ENCODE peak calls at places on chromosomes 6 and 20, in eight cellular contexts. O, N, A, V, L, G, M and I are unnamed samples.

GRCh38 chr20:20136313-20136712 is 84.0 kb downstream of the CFAP61 start:
- DNase-seq in V (no peak), G (no peak), A (no peak), M (no peak), N (no peak), O (no peak), L (no peak), I (no peak)

GRCh38 chr6:170255426-170256125 is 35.3 kb downstream of the DLL1 start:
- DNase-seq in A (peak; percentile 44), O (no peak), V (no peak), L (no peak), M (no peak), N (no peak), G (no peak), I (no peak)

GRCh38 chr20:3550857-3551256 is 80.0 kb downstream of the ATRN start:
- DNase-seq in N (no peak), O (no peak), G (no peak), V (no peak), A (no peak), M (no peak), L (peak; percentile 20), I (no peak)

GRCh38 chr6:162005375-162005774 is 722.2 kb downstream of the PRKN start:
- DNase-seq in N (no peak), G (no peak), O (no peak), V (no peak), L (no peak), M (no peak), A (no peak), I (no peak)

GRCh38 chr20:50067461-50067860 is 45.5 kb downstream of the UBE2V1 start:
- DNase-seq in L (no peak), V (no peak), O (no peak), A (no peak), M (no peak), G (no peak), N (no peak), I (no peak)

GRCh38 chr6:80165143-80165542 is 58.7 kb downstream of the BCKDHB start:
- DNase-seq in L (no peak), N (peak; percentile 60), O (no peak), M (peak; percentile 22), V (no peak), A (no peak), G (peak; percentile 85), I (no peak)

GRCh38 chr6:155521719-155522118 is 66.1 kb upstream of the NOX3 start:
- DNase-seq in G (peak; percentile 35), V (no peak), A (no peak), L (no peak), M (peak; percentile 6), O (no peak), N (peak; percentile 80), I (no peak)

GRCh38 chr6:81766482-81767069 is 14.1 kb upstream of the TENT5A start:
- DNase-seq in V (no peak), L (peak; percentile 47), A (no peak), O (no peak), G (peak; percentile 76), N (peak; percentile 79), M (no peak), I (no peak)

GRCh38 chr6:3281669-3282460 is 23.1 kb downstream of the PSMG4 start:
- DNase-seq in L (no peak), N (peak; percentile 95), V (no peak), A (peak; percentile 40), O (no peak), G (peak; percentile 92), M (peak; percentile 91), I (no peak)

GRCh38 chr6:35635601-35636597 is 52.8 kb downstream of the FKBP5 start:
- DNase-seq in N (no peak), O (no peak), G (no peak), M (no peak), V (no peak), L (no peak), A (no peak), I (no peak)

GRCh38 chr6:69907981-69908498 is 41.7 kb downstream of the COL19A1 start:
- DNase-seq in G (no peak), L (no peak), A (no peak), V (no peak), O (no peak), M (no peak), N (peak; percentile 38), I (no peak)

GRCh38 chr6:93418113-93418447 is 1.3 kb downstream of the EPHA7 start:
- DNase-seq in V (no peak), O (no peak), G (no peak), L (no peak), A (no peak), N (no peak), M (no peak), I (no peak)

GRCh38 chr6:28522594-28523557 is 2.8 kb upstream of the GPX5 start:
- DNase-seq in G (no peak), O (no peak), L (no peak), A (no peak), V (peak; percentile 5), M (no peak), N (no peak), I (no peak)

GRCh38 chr20:63138855-63139341 is 77.0 kb downstream of the YTHDF1 start:
- DNase-seq in V (no peak), A (peak; percentile 27), M (peak; percentile 14), G (peak; percentile 59), O (peak; percentile 14), N (no peak), L (no peak), I (no peak)

GRCh38 chr6:5398530-5398929 is 137.2 kb downstream of the FARS2 start:
- DNase-seq in O (no peak), M (peak; percentile 39), V (no peak), L (no peak), G (peak; percentile 56), A (no peak), N (peak; percentile 63), I (no peak)

GRCh38 chr6:83480470-83480869 is 31.9 kb upstream of the PRSS35 start:
- DNase-seq in V (no peak), N (no peak), L (no peak), G (peak; percentile 57), O (no peak), M (no peak), A (no peak), I (no peak)

GRCh38 chr20:37406010-37406998 is 60.4 kb downstream of the SRC start:
- DNase-seq in N (peak; percentile 75), V (no peak), O (no peak), A (no peak), M (no peak), G (peak; percentile 18), L (peak; percentile 19), I (peak; percentile 62)

GRCh38 chr6:145272246-145272645 is 463.1 kb downstream of the EPM2A start:
- DNase-seq in G (no peak), V (no peak), A (no peak), M (no peak), N (no peak), L (no peak), O (no peak), I (no peak)

GRCh38 chr6:113909224-113909856 is 52.2 kb downstream of the MARCKS start:
- DNase-seq in L (peak; percentile 4), V (no peak), O (no peak), A (no peak), G (peak; percentile 11), M (no peak), N (peak; percentile 76), I (no peak)

GRCh38 chr6:33837971-33838665 is 34.3 kb upstream of the MLN start:
- DNase-seq in M (no peak), A (no peak), L (no peak), N (peak; percentile 63), G (peak; percentile 33), V (no peak), O (no peak), I (no peak)

GRCh38 chr6:136752554-136752953 is 39.7 kb downstream of the MAP3K5 start:
- DNase-seq in L (no peak), N (no peak), A (no peak), G (no peak), V (no peak), M (no peak), O (no peak), I (no peak)

GRCh38 chr6:150241751-150242150 is 98.9 kb downstream of the PPP1R14C start:
- DNase-seq in O (no peak), L (no peak), N (no peak), V (no peak), G (no peak), M (no peak), A (no peak), I (no peak)

GRCh38 chr20:23562721-23563342 is 5.5 kb downstream of the CST9L start:
- DNase-seq in M (no peak), G (no peak), L (no peak), N (no peak), O (no peak), V (no peak), A (no peak), I (no peak)

GRCh38 chr6:593907-594212 is 63.0 kb downstream of the HUS1B start:
- DNase-seq in G (no peak), A (no peak), O (no peak), N (no peak), V (no peak), L (no peak), M (no peak), I (no peak)

GRCh38 chr6:586553-586952 is 70.3 kb downstream of the HUS1B start:
- DNase-seq in O (no peak), M (no peak), N (no peak), A (no peak), L (no peak), V (no peak), G (peak; percentile 32), I (no peak)

GRCh38 chr6:583639-584038 is 73.3 kb downstream of the HUS1B start:
- DNase-seq in M (no peak), G (no peak), A (no peak), N (no peak), O (no peak), V (no peak), L (no peak), I (no peak)

GRCh38 chr6:593139-593906 is 63.6 kb downstream of the HUS1B start:
- DNase-seq in L (peak; percentile 53), M (no peak), A (no peak), V (peak; percentile 54), O (no peak), N (peak; percentile 73), G (peak; percentile 26), I (peak; percentile 24)

GRCh38 chr6:589090-589489 is 67.8 kb downstream of the HUS1B start:
- DNase-seq in V (no peak), M (no peak), A (no peak), O (no peak), L (no peak), G (no peak), N (no peak), I (no peak)
- H3K27ac ChIP-seq in V (no peak overlapping the region), M (no peak overlapping the region), A (no peak overlapping the region), O (no peak overlapping the region), L (no peak overlapping the region), G (no peak overlapping the region), N (no peak overlapping the region), I (no peak overlapping the region)

GRCh38 chr20:54688476-54688875 is 213.1 kb downstream of the DOK5 start:
- DNase-seq in A (no peak), O (no peak), G (no peak), L (no peak), M (no peak), V (no peak), N (no peak), I (no peak)
- H3K27ac ChIP-seq in A (no peak overlapping the region), O (no peak overlapping the region), G (no peak overlapping the region), L (no peak overlapping the region), M (no peak overlapping the region), V (no peak overlapping the region), N (no peak overlapping the region), I (no peak overlapping the region)

GRCh38 chr20:32456869-32457421 is 98.8 kb downstream of the ASXL1 start:
- DNase-seq in N (peak; percentile 71), M (no peak), V (no peak), O (peak; percentile 61), G (no peak), L (peak; percentile 29), A (no peak), I (peak; percentile 39)
- H3K27ac ChIP-seq in N (no peak overlapping the region), M (no peak overlapping the region), V (no peak overlapping the region), O (no peak overlapping the region), G (no peak overlapping the region), L (peak overlapping the region; percentile 50), A (no peak overlapping the region), I (peak overlapping the region; percentile 86)

GRCh38 chr6:53543341-53544010 is 1.4 kb downstream of the GCLC start:
- DNase-seq in L (peak; percentile 40), V (no peak), O (no peak), M (no peak), N (peak; percentile 28), G (no peak), A (no peak), I (no peak)
- H3K27ac ChIP-seq in L (peak overlapping the region; percentile 95), V (no peak overlapping the region), O (peak overlapping the region; percentile 96), M (peak overlapping the region; percentile 77), N (no peak overlapping the region), G (peak overlapping the region; percentile 85), A (peak overlapping the region; percentile 93), I (peak overlapping the region; percentile 88)